ENCODE peak calls at places on chromosome 11, in five cellular contexts. One of them, this sample, is unnamed.

GRCh38 chr11:47998733-47999359 is 18.5 kb downstream of the PTPRJ start:
- DNase-seq in B cell: no peak
- DNase-seq in stimulated activated naive CD4-positive, alpha-beta T cell: no peak
- DNase-seq in mucosa of gallbladder: peak; percentile 80
- DNase-seq in stimulated activated CD4-positive, alpha-beta T cell treated with anti-CD3 and anti-CD28 coated beads, Interleukin-1b, Interleukin-23, amount 100 ng/mL, for 1 hour: no peak
- DNase-seq in this sample: no peak

GRCh38 chr11:62664405-62665074 is 470 bp downstream of the C11orf98 start:
- DNase-seq in stimulated activated CD4-positive, alpha-beta T cell treated with anti-CD3 and anti-CD28 coated beads, Interleukin-1b, Interleukin-23, amount 100 ng/mL, for 1 hour: no peak
- DNase-seq in mucosa of gallbladder: no peak
- DNase-seq in stimulated activated naive CD4-positive, alpha-beta T cell: no peak
- DNase-seq in B cell: no peak
- DNase-seq in this sample: peak; percentile 74

GRCh38 chr11:120929090-120929489 is 94.8 kb upstream of the TBCEL start:
- DNase-seq in stimulated activated naive CD4-positive, alpha-beta T cell: no peak
- DNase-seq in stimulated activated CD4-positive, alpha-beta T cell treated with anti-CD3 and anti-CD28 coated beads, Interleukin-1b, Interleukin-23, amount 100 ng/mL, for 1 hour: no peak
- DNase-seq in mucosa of gallbladder: no peak
- DNase-seq in B cell: no peak
- DNase-seq in this sample: no peak

GRCh38 chr11:118245946-118246562 is 6.1 kb downstream of the MPZL3 start:
- DNase-seq in stimulated activated naive CD4-positive, alpha-beta T cell: no peak
- DNase-seq in stimulated activated CD4-positive, alpha-beta T cell treated with anti-CD3 and anti-CD28 coated beads, Interleukin-1b, Interleukin-23, amount 100 ng/mL, for 1 hour: no peak
- DNase-seq in B cell: no peak
- DNase-seq in mucosa of gallbladder: no peak
- DNase-seq in this sample: no peak

GRCh38 chr11:8092587-8093424 is 11.8 kb downstream of the TUB start:
- DNase-seq in mucosa of gallbladder: peak; percentile 57
- DNase-seq in stimulated activated naive CD4-positive, alpha-beta T cell: peak; percentile 7
- DNase-seq in stimulated activated CD4-positive, alpha-beta T cell treated with anti-CD3 and anti-CD28 coated beads, Interleukin-1b, Interleukin-23, amount 100 ng/mL, for 1 hour: no peak
- DNase-seq in B cell: no peak
- DNase-seq in this sample: peak; percentile 84

GRCh38 chr11:96390403-96390830 is 604 bp downstream of the JRKL start:
- DNase-seq in stimulated activated CD4-positive, alpha-beta T cell treated with anti-CD3 and anti-CD28 coated beads, Interleukin-1b, Interleukin-23, amount 100 ng/mL, for 1 hour: no peak
- DNase-seq in B cell: no peak
- DNase-seq in stimulated activated naive CD4-positive, alpha-beta T cell: no peak
- DNase-seq in mucosa of gallbladder: no peak
- DNase-seq in this sample: no peak

GRCh38 chr11:78327945-78328344 is 89.7 kb downstream of the GAB2 start:
- DNase-seq in stimulated activated CD4-positive, alpha-beta T cell treated with anti-CD3 and anti-CD28 coated beads, Interleukin-1b, Interleukin-23, amount 100 ng/mL, for 1 hour: no peak
- DNase-seq in B cell: no peak
- DNase-seq in mucosa of gallbladder: no peak
- DNase-seq in stimulated activated naive CD4-positive, alpha-beta T cell: no peak
- DNase-seq in this sample: no peak

GRCh38 chr11:64900263-64900678 is 16.7 kb downstream of the ATG2A start:
- DNase-seq in stimulated activated CD4-positive, alpha-beta T cell treated with anti-CD3 and anti-CD28 coated beads, Interleukin-1b, Interleukin-23, amount 100 ng/mL, for 1 hour: peak; percentile 46
- DNase-seq in mucosa of gallbladder: no peak
- DNase-seq in B cell: peak; percentile 54
- DNase-seq in stimulated activated naive CD4-positive, alpha-beta T cell: peak; percentile 24
- DNase-seq in this sample: peak; percentile 84

GRCh38 chr11:95499516-95500135 is 268.6 kb upstream of the SESN3 start:
- DNase-seq in mucosa of gallbladder: no peak
- DNase-seq in stimulated activated CD4-positive, alpha-beta T cell treated with anti-CD3 and anti-CD28 coated beads, Interleukin-1b, Interleukin-23, amount 100 ng/mL, for 1 hour: no peak
- DNase-seq in B cell: no peak
- DNase-seq in stimulated activated naive CD4-positive, alpha-beta T cell: no peak
- DNase-seq in this sample: no peak

GRCh38 chr11:128686745-128687177 is 7.1 kb upstream of the FLI1 start:
- DNase-seq in B cell: peak; percentile 68
- DNase-seq in stimulated activated CD4-positive, alpha-beta T cell treated with anti-CD3 and anti-CD28 coated beads, Interleukin-1b, Interleukin-23, amount 100 ng/mL, for 1 hour: no peak
- DNase-seq in mucosa of gallbladder: no peak
- DNase-seq in stimulated activated naive CD4-positive, alpha-beta T cell: peak; percentile 61
- DNase-seq in this sample: peak; percentile 58

GRCh38 chr11:59158206-59159068 is 13.5 kb upstream of the DTX4 start:
- DNase-seq in stimulated activated CD4-positive, alpha-beta T cell treated with anti-CD3 and anti-CD28 coated beads, Interleukin-1b, Interleukin-23, amount 100 ng/mL, for 1 hour: peak; percentile 27
- DNase-seq in mucosa of gallbladder: peak; percentile 61
- DNase-seq in B cell: peak; percentile 57
- DNase-seq in stimulated activated naive CD4-positive, alpha-beta T cell: peak; percentile 70
- DNase-seq in this sample: peak; percentile 66

GRCh38 chr11:10405858-10406592 is 49.0 kb upstream of the AMPD3 start:
- DNase-seq in stimulated activated naive CD4-positive, alpha-beta T cell: peak; percentile 48
- DNase-seq in mucosa of gallbladder: peak; percentile 70
- DNase-seq in B cell: peak; percentile 43
- DNase-seq in stimulated activated CD4-positive, alpha-beta T cell treated with anti-CD3 and anti-CD28 coated beads, Interleukin-1b, Interleukin-23, amount 100 ng/mL, for 1 hour: no peak
- DNase-seq in this sample: peak; percentile 61

GRCh38 chr11:118629761-118630661 is 22.6 kb downstream of the PHLDB1 start:
- DNase-seq in stimulated activated naive CD4-positive, alpha-beta T cell: no peak
- DNase-seq in stimulated activated CD4-positive, alpha-beta T cell treated with anti-CD3 and anti-CD28 coated beads, Interleukin-1b, Interleukin-23, amount 100 ng/mL, for 1 hour: no peak
- DNase-seq in mucosa of gallbladder: no peak
- DNase-seq in B cell: no peak
- DNase-seq in this sample: no peak

GRCh38 chr11:59778122-59778521 is 22.9 kb downstream of the STX3 start:
- DNase-seq in stimulated activated CD4-positive, alpha-beta T cell treated with anti-CD3 and anti-CD28 coated beads, Interleukin-1b, Interleukin-23, amount 100 ng/mL, for 1 hour: no peak
- DNase-seq in mucosa of gallbladder: peak; percentile 88
- DNase-seq in stimulated activated naive CD4-positive, alpha-beta T cell: no peak
- DNase-seq in B cell: no peak
- DNase-seq in this sample: no peak

GRCh38 chr11:112440518-112440917 is 179.9 kb upstream of the PLET1 start:
- DNase-seq in stimulated activated naive CD4-positive, alpha-beta T cell: no peak
- DNase-seq in B cell: no peak
- DNase-seq in stimulated activated CD4-positive, alpha-beta T cell treated with anti-CD3 and anti-CD28 coated beads, Interleukin-1b, Interleukin-23, amount 100 ng/mL, for 1 hour: no peak
- DNase-seq in mucosa of gallbladder: no peak
- DNase-seq in this sample: no peak

GRCh38 chr11:131370090-131370751 is at the start of gene NTM:
- DNase-seq in stimulated activated CD4-positive, alpha-beta T cell treated with anti-CD3 and anti-CD28 coated beads, Interleukin-1b, Interleukin-23, amount 100 ng/mL, for 1 hour: no peak
- DNase-seq in B cell: no peak
- DNase-seq in stimulated activated naive CD4-positive, alpha-beta T cell: no peak
- DNase-seq in mucosa of gallbladder: peak; percentile 86
- DNase-seq in this sample: no peak

GRCh38 chr11:133180201-133180600 is 352.1 kb downstream of the OPCML start:
- DNase-seq in mucosa of gallbladder: no peak
- DNase-seq in stimulated activated naive CD4-positive, alpha-beta T cell: no peak
- DNase-seq in B cell: no peak
- DNase-seq in stimulated activated CD4-positive, alpha-beta T cell treated with anti-CD3 and anti-CD28 coated beads, Interleukin-1b, Interleukin-23, amount 100 ng/mL, for 1 hour: no peak
- DNase-seq in this sample: no peak

GRCh38 chr11:1772270-1773130 is 8.8 kb upstream of the CTSD start:
- DNase-seq in stimulated activated naive CD4-positive, alpha-beta T cell: peak; percentile 18
- DNase-seq in mucosa of gallbladder: peak; percentile 68
- DNase-seq in stimulated activated CD4-positive, alpha-beta T cell treated with anti-CD3 and anti-CD28 coated beads, Interleukin-1b, Interleukin-23, amount 100 ng/mL, for 1 hour: no peak
- DNase-seq in B cell: no peak
- DNase-seq in this sample: no peak

GRCh38 chr11:6022954-6023353 is 7.6 kb downstream of the OR56A1 start:
- DNase-seq in mucosa of gallbladder: peak; percentile 19
- DNase-seq in stimulated activated CD4-positive, alpha-beta T cell treated with anti-CD3 and anti-CD28 coated beads, Interleukin-1b, Interleukin-23, amount 100 ng/mL, for 1 hour: no peak
- DNase-seq in B cell: no peak
- DNase-seq in stimulated activated naive CD4-positive, alpha-beta T cell: peak; percentile 41
- DNase-seq in this sample: no peak

GRCh38 chr11:93857413-93858185 is 7.2 kb upstream of the VSTM5 start:
- DNase-seq in stimulated activated CD4-positive, alpha-beta T cell treated with anti-CD3 and anti-CD28 coated beads, Interleukin-1b, Interleukin-23, amount 100 ng/mL, for 1 hour: no peak
- DNase-seq in B cell: no peak
- DNase-seq in mucosa of gallbladder: no peak
- DNase-seq in stimulated activated naive CD4-positive, alpha-beta T cell: no peak
- DNase-seq in this sample: no peak

GRCh38 chr11:69683764-69684333 is 8.7 kb upstream of the LTO1 start:
- DNase-seq in stimulated activated CD4-positive, alpha-beta T cell treated with anti-CD3 and anti-CD28 coated beads, Interleukin-1b, Interleukin-23, amount 100 ng/mL, for 1 hour: no peak
- DNase-seq in stimulated activated naive CD4-positive, alpha-beta T cell: no peak
- DNase-seq in mucosa of gallbladder: no peak
- DNase-seq in B cell: no peak
- DNase-seq in this sample: no peak

GRCh38 chr11:15618583-15619032 is 503.9 kb downstream of the INSC start:
- DNase-seq in stimulated activated CD4-positive, alpha-beta T cell treated with anti-CD3 and anti-CD28 coated beads, Interleukin-1b, Interleukin-23, amount 100 ng/mL, for 1 hour: no peak
- DNase-seq in mucosa of gallbladder: peak; percentile 15
- DNase-seq in B cell: no peak
- DNase-seq in stimulated activated naive CD4-positive, alpha-beta T cell: no peak
- DNase-seq in this sample: no peak

GRCh38 chr11:72686639-72687215 is 12.5 kb upstream of the PDE2A start:
- DNase-seq in B cell: no peak
- DNase-seq in stimulated activated CD4-positive, alpha-beta T cell treated with anti-CD3 and anti-CD28 coated beads, Interleukin-1b, Interleukin-23, amount 100 ng/mL, for 1 hour: no peak
- DNase-seq in stimulated activated naive CD4-positive, alpha-beta T cell: no peak
- DNase-seq in mucosa of gallbladder: no peak
- DNase-seq in this sample: no peak

GRCh38 chr11:132050081-132050480 is 679.7 kb downstream of the NTM start:
- DNase-seq in stimulated activated naive CD4-positive, alpha-beta T cell: no peak
- DNase-seq in mucosa of gallbladder: no peak
- DNase-seq in B cell: no peak
- DNase-seq in stimulated activated CD4-positive, alpha-beta T cell treated with anti-CD3 and anti-CD28 coated beads, Interleukin-1b, Interleukin-23, amount 100 ng/mL, for 1 hour: no peak
- DNase-seq in this sample: no peak

GRCh38 chr11:82682003-82682751 is 51.5 kb downstream of the FAM181B start:
- DNase-seq in stimulated activated naive CD4-positive, alpha-beta T cell: peak; percentile 29
- DNase-seq in stimulated activated CD4-positive, alpha-beta T cell treated with anti-CD3 and anti-CD28 coated beads, Interleukin-1b, Interleukin-23, amount 100 ng/mL, for 1 hour: no peak
- DNase-seq in mucosa of gallbladder: no peak
- DNase-seq in B cell: no peak
- DNase-seq in this sample: no peak

GRCh38 chr11:121372671-121373429 is 79.3 kb upstream of the SORL1 start:
- DNase-seq in stimulated activated CD4-positive, alpha-beta T cell treated with anti-CD3 and anti-CD28 coated beads, Interleukin-1b, Interleukin-23, amount 100 ng/mL, for 1 hour: no peak
- DNase-seq in B cell: peak; percentile 45
- DNase-seq in stimulated activated naive CD4-positive, alpha-beta T cell: peak; percentile 33
- DNase-seq in mucosa of gallbladder: no peak
- DNase-seq in this sample: peak; percentile 36

GRCh38 chr11:48096588-48097525 is 116.5 kb downstream of the PTPRJ start:
- DNase-seq in mucosa of gallbladder: no peak
- DNase-seq in B cell: no peak
- DNase-seq in stimulated activated naive CD4-positive, alpha-beta T cell: no peak
- DNase-seq in stimulated activated CD4-positive, alpha-beta T cell treated with anti-CD3 and anti-CD28 coated beads, Interleukin-1b, Interleukin-23, amount 100 ng/mL, for 1 hour: no peak
- DNase-seq in this sample: no peak

GRCh38 chr11:134554861-134555260 is 142.8 kb upstream of the B3GAT1 start:
- DNase-seq in mucosa of gallbladder: peak; percentile 5
- DNase-seq in stimulated activated naive CD4-positive, alpha-beta T cell: no peak
- DNase-seq in stimulated activated CD4-positive, alpha-beta T cell treated with anti-CD3 and anti-CD28 coated beads, Interleukin-1b, Interleukin-23, amount 100 ng/mL, for 1 hour: no peak
- DNase-seq in B cell: no peak
- DNase-seq in this sample: no peak

GRCh38 chr11:133318221-133318620 is 214.1 kb downstream of the OPCML start:
- DNase-seq in stimulated activated CD4-positive, alpha-beta T cell treated with anti-CD3 and anti-CD28 coated beads, Interleukin-1b, Interleukin-23, amount 100 ng/mL, for 1 hour: no peak
- DNase-seq in mucosa of gallbladder: no peak
- DNase-seq in B cell: no peak
- DNase-seq in stimulated activated naive CD4-positive, alpha-beta T cell: no peak
- DNase-seq in this sample: no peak

GRCh38 chr11:67572747-67573419 is 10.7 kb upstream of the GSTP1 start:
- DNase-seq in stimulated activated CD4-positive, alpha-beta T cell treated with anti-CD3 and anti-CD28 coated beads, Interleukin-1b, Interleukin-23, amount 100 ng/mL, for 1 hour: no peak
- DNase-seq in stimulated activated naive CD4-positive, alpha-beta T cell: no peak
- DNase-seq in B cell: no peak
- DNase-seq in mucosa of gallbladder: peak; percentile 63
- DNase-seq in this sample: no peak

GRCh38 chr11:85165819-85166218 is 461.3 kb downstream of the DLG2 start:
- DNase-seq in B cell: no peak
- DNase-seq in stimulated activated CD4-positive, alpha-beta T cell treated with anti-CD3 and anti-CD28 coated beads, Interleukin-1b, Interleukin-23, amount 100 ng/mL, for 1 hour: no peak
- DNase-seq in stimulated activated naive CD4-positive, alpha-beta T cell: no peak
- DNase-seq in mucosa of gallbladder: no peak
- DNase-seq in this sample: no peak

GRCh38 chr11:72613977-72614376 is 60.2 kb downstream of the PDE2A start:
- DNase-seq in stimulated activated naive CD4-positive, alpha-beta T cell: no peak
- DNase-seq in stimulated activated CD4-positive, alpha-beta T cell treated with anti-CD3 and anti-CD28 coated beads, Interleukin-1b, Interleukin-23, amount 100 ng/mL, for 1 hour: no peak
- DNase-seq in mucosa of gallbladder: no peak
- DNase-seq in B cell: peak; percentile 88
- DNase-seq in this sample: peak; percentile 85

This sample was measured in GM13976.